ENCODE peak calls at places on chromosomes 1 and 21, in four cellular contexts. One of them, this sample, is unnamed.

GRCh38 chr1:24709748-24710416 is 35.4 kb upstream of the CLIC4 start:
- DNase-seq in caudate nucleus: no peak
- DNase-seq in prostate gland: no peak
- DNase-seq in stimulated activated CD4-positive, alpha-beta T cell treated with anti-CD3 and anti-CD28 coated beads, Interleukin-12 subunit alpha, Interleukin-12 subunit beta, amount 100 ng/mL, for 4 hours: no peak
- DNase-seq in this sample: no peak

GRCh38 chr21:34280987-34281386 is 82.8 kb upstream of the KCNE2 start:
- DNase-seq in caudate nucleus: no peak
- DNase-seq in stimulated activated CD4-positive, alpha-beta T cell treated with anti-CD3 and anti-CD28 coated beads, Interleukin-12 subunit alpha, Interleukin-12 subunit beta, amount 100 ng/mL, for 4 hours: no peak
- DNase-seq in prostate gland: no peak
- DNase-seq in this sample: no peak

GRCh38 chr1:225378880-225379279 is 49.0 kb downstream of the LBR start:
- DNase-seq in prostate gland: peak
- DNase-seq in stimulated activated CD4-positive, alpha-beta T cell treated with anti-CD3 and anti-CD28 coated beads, Interleukin-12 subunit alpha, Interleukin-12 subunit beta, amount 100 ng/mL, for 4 hours: no peak
- DNase-seq in caudate nucleus: no peak
- DNase-seq in this sample: no peak

GRCh38 chr1:6248798-6249731 is 5.1 kb downstream of the HES3 start:
- DNase-seq in caudate nucleus: no peak
- DNase-seq in prostate gland: no peak
- DNase-seq in stimulated activated CD4-positive, alpha-beta T cell treated with anti-CD3 and anti-CD28 coated beads, Interleukin-12 subunit alpha, Interleukin-12 subunit beta, amount 100 ng/mL, for 4 hours: no peak
- DNase-seq in this sample: no peak

GRCh38 chr1:27435566-27436203 is 43.3 kb downstream of the GPR3 start:
- DNase-seq in prostate gland: no peak
- DNase-seq in caudate nucleus: no peak
- DNase-seq in stimulated activated CD4-positive, alpha-beta T cell treated with anti-CD3 and anti-CD28 coated beads, Interleukin-12 subunit alpha, Interleukin-12 subunit beta, amount 100 ng/mL, for 4 hours: no peak
- DNase-seq in this sample: no peak

GRCh38 chr1:40162791-40163441 is 1.7 kb downstream of the RLF start:
- DNase-seq in caudate nucleus: no peak
- DNase-seq in prostate gland: no peak
- DNase-seq in stimulated activated CD4-positive, alpha-beta T cell treated with anti-CD3 and anti-CD28 coated beads, Interleukin-12 subunit alpha, Interleukin-12 subunit beta, amount 100 ng/mL, for 4 hours: no peak
- DNase-seq in this sample: no peak

GRCh38 chr1:33334081-33334552 is 13.2 kb upstream of the A3GALT2 start:
- DNase-seq in prostate gland: no peak
- DNase-seq in caudate nucleus: no peak
- DNase-seq in stimulated activated CD4-positive, alpha-beta T cell treated with anti-CD3 and anti-CD28 coated beads, Interleukin-12 subunit alpha, Interleukin-12 subunit beta, amount 100 ng/mL, for 4 hours: no peak
- DNase-seq in this sample: no peak

GRCh38 chr1:9281907-9282306 is 10.8 kb upstream of the SPSB1 start:
- DNase-seq in prostate gland: no peak
- DNase-seq in caudate nucleus: no peak
- DNase-seq in stimulated activated CD4-positive, alpha-beta T cell treated with anti-CD3 and anti-CD28 coated beads, Interleukin-12 subunit alpha, Interleukin-12 subunit beta, amount 100 ng/mL, for 4 hours: no peak
- DNase-seq in this sample: no peak

GRCh38 chr1:101220906-101221305 is 15.9 kb upstream of the S1PR1 start:
- DNase-seq in caudate nucleus: no peak
- DNase-seq in prostate gland: no peak
- DNase-seq in stimulated activated CD4-positive, alpha-beta T cell treated with anti-CD3 and anti-CD28 coated beads, Interleukin-12 subunit alpha, Interleukin-12 subunit beta, amount 100 ng/mL, for 4 hours: no peak
- DNase-seq in this sample: no peak

GRCh38 chr21:35204125-35204524 is 155.0 kb upstream of the RUNX1 start:
- DNase-seq in stimulated activated CD4-positive, alpha-beta T cell treated with anti-CD3 and anti-CD28 coated beads, Interleukin-12 subunit alpha, Interleukin-12 subunit beta, amount 100 ng/mL, for 4 hours: no peak
- DNase-seq in prostate gland: no peak
- DNase-seq in caudate nucleus: no peak
- DNase-seq in this sample: no peak

GRCh38 chr1:208025036-208025435 is 114.1 kb upstream of the CD34 start:
- DNase-seq in prostate gland: no peak
- DNase-seq in stimulated activated CD4-positive, alpha-beta T cell treated with anti-CD3 and anti-CD28 coated beads, Interleukin-12 subunit alpha, Interleukin-12 subunit beta, amount 100 ng/mL, for 4 hours: no peak
- DNase-seq in caudate nucleus: peak
- DNase-seq in this sample: peak

GRCh38 chr1:109719337-109719837 is 7.3 kb downstream of the GSTM5 start:
- DNase-seq in caudate nucleus: no peak
- DNase-seq in stimulated activated CD4-positive, alpha-beta T cell treated with anti-CD3 and anti-CD28 coated beads, Interleukin-12 subunit alpha, Interleukin-12 subunit beta, amount 100 ng/mL, for 4 hours: no peak
- DNase-seq in prostate gland: no peak
- DNase-seq in this sample: no peak

GRCh38 chr21:29365636-29366305 is 67.0 kb downstream of the BACH1 start:
- DNase-seq in prostate gland: no peak
- DNase-seq in stimulated activated CD4-positive, alpha-beta T cell treated with anti-CD3 and anti-CD28 coated beads, Interleukin-12 subunit alpha, Interleukin-12 subunit beta, amount 100 ng/mL, for 4 hours: no peak
- DNase-seq in caudate nucleus: no peak
- DNase-seq in this sample: no peak

GRCh38 chr1:217135987-217136894 is 413.0 kb upstream of the ESRRG start:
- DNase-seq in prostate gland: no peak
- DNase-seq in stimulated activated CD4-positive, alpha-beta T cell treated with anti-CD3 and anti-CD28 coated beads, Interleukin-12 subunit alpha, Interleukin-12 subunit beta, amount 100 ng/mL, for 4 hours: no peak
- DNase-seq in caudate nucleus: no peak
- DNase-seq in this sample: no peak

GRCh38 chr21:9837946-9838801 is 683.2 kb upstream of the TPTE start:
- DNase-seq in caudate nucleus: no peak
- DNase-seq in stimulated activated CD4-positive, alpha-beta T cell treated with anti-CD3 and anti-CD28 coated beads, Interleukin-12 subunit alpha, Interleukin-12 subunit beta, amount 100 ng/mL, for 4 hours: no peak
- DNase-seq in prostate gland: no peak
- DNase-seq in this sample: no peak

GRCh38 chr1:99669376-99669775 is 23.5 kb downstream of the PALMD start:
- DNase-seq in prostate gland: no peak
- DNase-seq in caudate nucleus: no peak
- DNase-seq in stimulated activated CD4-positive, alpha-beta T cell treated with anti-CD3 and anti-CD28 coated beads, Interleukin-12 subunit alpha, Interleukin-12 subunit beta, amount 100 ng/mL, for 4 hours: no peak
- DNase-seq in this sample: no peak

GRCh38 chr1:6301526-6301925 is 40.6 kb upstream of the GPR153 start:
- DNase-seq in prostate gland: no peak
- DNase-seq in caudate nucleus: no peak
- DNase-seq in stimulated activated CD4-positive, alpha-beta T cell treated with anti-CD3 and anti-CD28 coated beads, Interleukin-12 subunit alpha, Interleukin-12 subunit beta, amount 100 ng/mL, for 4 hours: no peak
- DNase-seq in this sample: no peak

GRCh38 chr1:82775402-82776000 is 974.8 kb downstream of the ADGRL2 start:
- DNase-seq in caudate nucleus: peak
- DNase-seq in prostate gland: no peak
- DNase-seq in stimulated activated CD4-positive, alpha-beta T cell treated with anti-CD3 and anti-CD28 coated beads, Interleukin-12 subunit alpha, Interleukin-12 subunit beta, amount 100 ng/mL, for 4 hours: peak
- DNase-seq in this sample: peak

GRCh38 chr1:193176113-193176512 is 10.3 kb downstream of the B3GALT2 start:
- DNase-seq in stimulated activated CD4-positive, alpha-beta T cell treated with anti-CD3 and anti-CD28 coated beads, Interleukin-12 subunit alpha, Interleukin-12 subunit beta, amount 100 ng/mL, for 4 hours: no peak
- DNase-seq in caudate nucleus: no peak
- DNase-seq in prostate gland: no peak
- DNase-seq in this sample: no peak

GRCh38 chr1:178189814-178190213 is 95.9 kb downstream of the RASAL2 start:
- DNase-seq in prostate gland: no peak
- DNase-seq in stimulated activated CD4-positive, alpha-beta T cell treated with anti-CD3 and anti-CD28 coated beads, Interleukin-12 subunit alpha, Interleukin-12 subunit beta, amount 100 ng/mL, for 4 hours: no peak
- DNase-seq in caudate nucleus: no peak
- DNase-seq in this sample: peak

GRCh38 chr1:153866045-153866850 is 56.5 kb downstream of the GATAD2B start:
- DNase-seq in caudate nucleus: no peak
- DNase-seq in stimulated activated CD4-positive, alpha-beta T cell treated with anti-CD3 and anti-CD28 coated beads, Interleukin-12 subunit alpha, Interleukin-12 subunit beta, amount 100 ng/mL, for 4 hours: no peak
- DNase-seq in prostate gland: no peak
- DNase-seq in this sample: no peak

GRCh38 chr1:230518511-230518910 is 92.4 kb upstream of the PGBD5 start:
- DNase-seq in caudate nucleus: no peak
- DNase-seq in stimulated activated CD4-positive, alpha-beta T cell treated with anti-CD3 and anti-CD28 coated beads, Interleukin-12 subunit alpha, Interleukin-12 subunit beta, amount 100 ng/mL, for 4 hours: no peak
- DNase-seq in prostate gland: no peak
- DNase-seq in this sample: no peak

GRCh38 chr1:202315576-202316168 is 26.1 kb downstream of the UBE2T start:
- DNase-seq in stimulated activated CD4-positive, alpha-beta T cell treated with anti-CD3 and anti-CD28 coated beads, Interleukin-12 subunit alpha, Interleukin-12 subunit beta, amount 100 ng/mL, for 4 hours: peak
- DNase-seq in caudate nucleus: peak
- DNase-seq in prostate gland: peak
- DNase-seq in this sample: peak

GRCh38 chr1:70627910-70628309 is 216.8 kb downstream of the CTH start:
- DNase-seq in stimulated activated CD4-positive, alpha-beta T cell treated with anti-CD3 and anti-CD28 coated beads, Interleukin-12 subunit alpha, Interleukin-12 subunit beta, amount 100 ng/mL, for 4 hours: no peak
- DNase-seq in prostate gland: no peak
- DNase-seq in caudate nucleus: no peak
- DNase-seq in this sample: no peak

GRCh38 chr1:59410457-59410856 is 113.6 kb downstream of the FGGY start:
- DNase-seq in prostate gland: no peak
- DNase-seq in caudate nucleus: no peak
- DNase-seq in stimulated activated CD4-positive, alpha-beta T cell treated with anti-CD3 and anti-CD28 coated beads, Interleukin-12 subunit alpha, Interleukin-12 subunit beta, amount 100 ng/mL, for 4 hours: no peak
- DNase-seq in this sample: no peak

GRCh38 chr1:100036718-100037664 is 67.2 kb downstream of the SLC35A3 start:
- DNase-seq in prostate gland: no peak
- DNase-seq in caudate nucleus: no peak
- DNase-seq in stimulated activated CD4-positive, alpha-beta T cell treated with anti-CD3 and anti-CD28 coated beads, Interleukin-12 subunit alpha, Interleukin-12 subunit beta, amount 100 ng/mL, for 4 hours: no peak
- DNase-seq in this sample: no peak

This sample was measured in hippocampal formation.